ENCODE peak calls at places on chromosomes 4 and X, in seven cellular contexts. U is progenitor cell of endocrine pancreas; P is NCI-H526; M is LoVo; E is caudate nucleus; Z is AG09309; Y is activated CD4-positive, CD25-positive, alpha-beta regulatory T cell. F is an unnamed sample.
A peak's percentile ranks its signal among the peaks of the same experiment; 100 is the strongest.

GRCh38 chr4:86918539-86919072 is 16.2 kb upstream of the AFF1 start:
- DNase-seq in M (no peak), U (no peak), Y (no peak), P (no peak), E (no peak), Z (no peak), F (no peak)

GRCh38 chrX:148867596-148867995 is 367.2 kb downstream of the AFF2 start:
- DNase-seq in P (no peak), M (no peak), E (no peak), U (no peak), Z (no peak), Y (no peak), F (no peak)

GRCh38 chr4:87188063-87188462 is 32.4 kb downstream of the KLHL8 start:
- DNase-seq in Y (no peak), U (no peak), E (no peak), M (no peak), Z (no peak), P (peak; percentile 15), F (no peak)

GRCh38 chr4:67035501-67035900 is 509.8 kb downstream of the CENPC start:
- DNase-seq in Y (no peak), Z (no peak), U (no peak), P (no peak), E (no peak), M (peak; percentile 64), F (no peak)

GRCh38 chr4:163343604-163344146 is at the start of gene NPY5R:
- DNase-seq in Y (no peak), E (no peak), P (no peak), M (no peak), U (peak; percentile 26), Z (no peak), F (no peak)

GRCh38 chr4:146349306-146349705 is 135.0 kb downstream of the REELD1 start:
- DNase-seq in Z (no peak), E (no peak), P (no peak), U (no peak), Y (no peak), M (no peak), F (no peak)

GRCh38 chrX:97691901-97692455 is 808.3 kb downstream of the RPA4 start:
- DNase-seq in Y (no peak), P (no peak), U (no peak), M (no peak), E (no peak), Z (no peak), F (no peak)

GRCh38 chr4:77174426-77174825 is 17.4 kb downstream of the CCNG2 start:
- DNase-seq in Y (no peak), E (no peak), Z (no peak), P (no peak), U (no peak), M (no peak), F (no peak)

GRCh38 chrX:17595456-17596035 is 141.7 kb upstream of the SCML1 start:
- DNase-seq in Y (no peak), U (no peak), E (no peak), M (peak; percentile 65), Z (peak; percentile 29), P (no peak), F (no peak)

GRCh38 chr4:165556383-165556782 is 177.6 kb downstream of the CPE start:
- DNase-seq in E (no peak), M (no peak), U (no peak), Y (no peak), Z (no peak), P (no peak), F (no peak)

GRCh38 chr4:175306436-175306835 is 388.3 kb downstream of the ADAM29 start:
- DNase-seq in E (no peak), Y (no peak), U (no peak), Z (no peak), P (no peak), M (peak; percentile 23), F (no peak)

GRCh38 chr4:6172093-6172926 is 28.0 kb downstream of the JAKMIP1 start:
- DNase-seq in Z (no peak), M (no peak), E (no peak), P (no peak), Y (no peak), U (no peak), F (no peak)

GRCh38 chr4:17033256-17034245 is 135.1 kb upstream of the LDB2 start:
- DNase-seq in E (no peak), U (no peak), P (peak; percentile 89), Y (no peak), M (no peak), Z (no peak), F (no peak)

GRCh38 chr4:4541040-4541631 is 712 bp downstream of the STX18 start:
- DNase-seq in Y (no peak), P (peak; percentile 16), M (peak; percentile 61), Z (no peak), E (no peak), U (no peak), F (peak; percentile 69)

GRCh38 chr4:186669159-186669720 is 54.4 kb downstream of the FAT1 start:
- DNase-seq in Y (no peak), Z (peak; percentile 47), U (no peak), P (peak; percentile 4), E (peak; percentile 10), M (no peak), F (no peak)

GRCh38 chr4:138178566-138178965 is 63.6 kb downstream of the SLC7A11 start:
- DNase-seq in P (no peak), M (no peak), E (no peak), Y (no peak), Z (no peak), U (no peak), F (no peak)

GRCh38 chrX:136143714-136144113 is 3.6 kb upstream of the FHL1 start:
- DNase-seq in P (no peak), Z (no peak), E (no peak), Y (peak; percentile 1), U (no peak), M (no peak), F (no peak)